ENCODE peak calls at places on chromosomes 3 and 15, in ten cellular contexts. M is astrocyte of the spinal cord, X is PC-3, C is adrenal gland, Y is fibroblast of mammary gland, A is GM12878, G is GM06990, J is kidney, O is upper lobe of right lung, D is Peyer's patch. E is an unnamed sample.

GRCh38 chr15:69748700-69749099 is 296.1 kb downstream of the RPLP1 start:
- DNase-seq in M (no peak), Y (no peak), J (no peak), D (no peak), G (no peak), O (no peak), X (no peak), C (no peak), A (no peak), E (no peak)

GRCh38 chr3:132004571-132004970 is 30.2 kb downstream of the CPNE4 start:
- DNase-seq in C (no peak), M (peak), X (no peak), A (no peak), J (no peak), G (no peak), Y (peak), D (no peak), O (no peak), E (no peak)

GRCh38 chr3:32644380-32644779 is 40.6 kb upstream of the CNOT10 start:
- DNase-seq in C (no peak), D (no peak), G (no peak), J (no peak), M (no peak), Y (no peak), O (no peak), A (no peak), X (no peak), E (no peak)

GRCh38 chr15:71651750-71652186 is 158.6 kb upstream of the NR2E3 start:
- DNase-seq in X (peak), J (no peak), D (no peak), Y (peak), G (no peak), O (no peak), M (peak), A (peak), C (peak), E (peak)

GRCh38 chr3:94114667-94115066 is 51.8 kb downstream of the NSUN3 start:
- DNase-seq in D (no peak), J (no peak), Y (peak), X (no peak), O (no peak), M (no peak), A (no peak), G (no peak), C (no peak), E (no peak)

GRCh38 chr3:195766671-195767070 is 45.1 kb downstream of the MUC4 start:
- DNase-seq in X (no peak), A (no peak), O (peak), G (no peak), J (peak), M (no peak), D (no peak), Y (no peak), C (no peak), E (no peak)

GRCh38 chr3:56980798-56981390 is 79.6 kb upstream of the SPATA12 start:
- DNase-seq in G (no peak), X (peak), M (peak), D (no peak), J (no peak), Y (peak), A (no peak), C (peak), O (no peak), E (no peak)

GRCh38 chr3:140430494-140430893 is 247.4 kb upstream of the TRIM42 start:
- DNase-seq in A (no peak), G (no peak), X (no peak), D (no peak), Y (no peak), O (no peak), J (no peak), C (no peak), M (no peak), E (no peak)

GRCh38 chr15:70701891-70702568 is 61.3 kb downstream of the UACA start:
- DNase-seq in M (peak), G (no peak), X (peak), D (no peak), Y (peak), O (no peak), C (no peak), J (no peak), A (no peak), E (no peak)

GRCh38 chr3:31532587-31533168 is at the start of gene STT3B:
- DNase-seq in D (peak), Y (peak), G (peak), A (peak), J (peak), M (no peak), C (peak), O (peak), X (peak), E (peak)

GRCh38 chr3:95312650-95313049 is 1249.8 kb downstream of the NSUN3 start:
- DNase-seq in J (no peak), C (no peak), Y (no peak), X (no peak), M (no peak), D (no peak), O (no peak), G (no peak), A (no peak), E (no peak)

GRCh38 chr3:72791132-72791531 is 57.1 kb downstream of the SHQ1 start:
- DNase-seq in Y (peak), X (no peak), J (no peak), G (no peak), C (no peak), O (no peak), D (no peak), M (no peak), A (no peak), E (no peak)

GRCh38 chr3:115348951-115349745 is 202.1 kb upstream of the ZBTB20 start:
- DNase-seq in Y (no peak), X (no peak), A (no peak), O (no peak), J (no peak), M (no peak), D (no peak), G (no peak), C (no peak), E (no peak)

GRCh38 chr3:72745146-72745976 is 102.9 kb downstream of the SHQ1 start:
- DNase-seq in G (no peak), Y (no peak), O (no peak), X (peak), M (peak), C (peak), A (no peak), J (no peak), D (no peak), E (no peak)

GRCh38 chr3:108835101-108835500 is 12.5 kb downstream of the TRAT1 start:
- DNase-seq in D (no peak), C (no peak), Y (no peak), A (no peak), X (no peak), G (no peak), M (no peak), O (no peak), J (no peak), E (no peak)

GRCh38 chr3:53269888-53270880 is 14.4 kb upstream of the TKT start:
- DNase-seq in Y (peak), X (peak), D (peak), C (peak), O (peak), M (peak), J (peak), G (peak), A (peak), E (no peak)

GRCh38 chr15:43125095-43125661 is 8.2 kb upstream of the TMEM62 start:
- DNase-seq in G (no peak), X (no peak), O (no peak), A (no peak), Y (no peak), M (no peak), D (no peak), C (no peak), J (no peak), E (no peak)

GRCh38 chr3:186514296-186515002 is 29.7 kb downstream of the CRYGS start:
- DNase-seq in M (no peak), A (no peak), J (no peak), D (no peak), G (no peak), Y (no peak), C (no peak), X (peak), O (no peak), E (no peak)

GRCh38 chr3:160992712-160993111 is 112.4 kb downstream of the B3GALNT1 start:
- DNase-seq in A (no peak), X (no peak), J (no peak), D (no peak), Y (no peak), O (no peak), C (no peak), G (no peak), M (no peak), E (no peak)

GRCh38 chr3:190302209-190302885 is 19.9 kb downstream of the CLDN1 start:
- DNase-seq in Y (no peak), M (no peak), G (no peak), O (no peak), C (no peak), A (no peak), J (no peak), X (peak), D (no peak), E (no peak)

GRCh38 chr15:72426753-72427152 is 28.6 kb downstream of the TMEM202 start:
- DNase-seq in G (no peak), C (no peak), Y (no peak), A (no peak), J (no peak), O (no peak), M (no peak), X (no peak), D (no peak), E (no peak)

GRCh38 chr3:88480822-88481221 is 331.1 kb downstream of the C3orf38 start:
- DNase-seq in Y (no peak), A (no peak), D (no peak), J (no peak), M (no peak), G (no peak), C (no peak), O (no peak), X (no peak), E (no peak)

GRCh38 chr3:67459796-67460195 is 194.6 kb downstream of the SUCLG2 start:
- DNase-seq in O (no peak), A (no peak), Y (no peak), C (no peak), D (no peak), J (no peak), M (no peak), G (no peak), X (no peak), E (no peak)

GRCh38 chr3:186596568-186597287 is 16.1 kb upstream of the AHSG start:
- DNase-seq in C (no peak), G (no peak), A (no peak), J (no peak), O (peak), X (no peak), Y (no peak), M (peak), D (no peak), E (no peak)

GRCh38 chr15:52208306-52208946 is 17.2 kb upstream of the GNB5 start:
- DNase-seq in D (peak), O (no peak), J (no peak), Y (peak), A (no peak), X (peak), G (no peak), C (peak), M (peak), E (no peak)
- TF ChIP-seq CTCF in D (peak), O (peak), J (peak), Y (peak), A (peak), X (peak), G (peak), C (peak), M (peak), E (peak)

DNA sequence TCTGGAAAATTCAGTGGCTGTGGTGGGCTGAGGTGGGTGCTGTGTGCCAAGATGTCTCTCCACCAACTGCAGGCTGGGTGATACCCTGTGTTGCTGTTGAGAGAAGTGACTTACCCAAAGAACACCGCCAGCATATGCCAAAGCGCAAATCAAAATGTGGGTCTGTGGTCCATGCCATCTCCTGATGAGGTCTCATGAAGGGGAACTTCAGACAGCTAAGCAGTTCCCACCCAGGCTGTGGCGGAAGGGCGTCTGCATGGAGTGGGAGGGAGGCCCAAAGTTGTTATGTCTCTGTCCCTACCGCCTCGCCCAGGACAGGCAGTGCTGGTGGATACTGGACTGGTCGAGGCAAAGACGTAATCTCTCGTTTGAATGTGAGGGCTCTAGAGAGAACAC is 70.9 kb upstream of the PLXNA1 start:
- DNase-seq in C (no peak), O (no peak), G (no peak), A (no peak), D (no peak), X (no peak), Y (no peak), J (no peak), M (no peak), E (no peak)
- H3K4me3 ChIP-seq in C (no peak), O (no peak), G (no peak), A (no peak), D (no peak), X (no peak), Y (no peak), J (no peak), M (no peak), E (no peak)

DNA sequence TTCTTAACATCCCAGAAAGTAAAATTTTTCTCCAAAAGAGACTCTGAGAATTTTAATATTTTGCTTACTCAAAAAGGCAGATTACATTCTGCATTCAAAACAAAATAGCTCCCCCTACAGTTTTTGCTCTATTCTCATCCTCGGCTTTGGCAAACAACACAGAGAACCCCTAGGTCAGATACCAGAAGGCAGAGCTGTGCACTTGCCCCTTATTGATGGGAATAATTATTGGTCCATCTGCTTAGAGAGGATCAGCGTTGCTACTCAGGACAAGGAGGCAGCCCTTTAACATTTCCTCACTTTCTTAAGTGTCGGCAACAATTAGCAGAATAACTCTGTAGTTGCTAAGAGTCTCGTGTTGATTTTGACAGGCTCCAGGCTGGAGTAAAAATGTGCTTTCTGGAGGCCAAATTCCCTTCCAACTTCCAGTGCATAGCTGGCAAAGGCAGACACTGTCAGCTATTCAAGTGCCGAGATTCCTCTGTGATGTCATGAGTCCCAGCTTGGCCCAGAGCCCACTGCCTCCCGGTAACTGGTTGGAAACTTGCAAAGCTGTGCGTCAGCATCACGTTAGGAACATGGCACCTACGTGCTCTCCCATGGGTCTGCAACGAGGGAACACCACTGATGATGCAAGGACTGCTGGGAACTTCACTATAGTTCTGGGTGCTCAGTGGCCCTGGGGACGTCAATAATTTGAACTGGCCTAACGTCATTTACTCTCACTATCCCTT is 482.7 kb upstream of the ADAMTS9 start:
- DNase-seq in G (no peak), X (no peak), J (peak), M (peak), Y (peak), O (peak), A (no peak), C (peak), D (peak), E (no peak)
- TF ChIP-seq CTCF in G (no peak), X (no peak), J (peak), M (peak), Y (peak), O (peak), A (no peak), C (peak), D (peak), E (no peak)

GRCh38 chr3:9581742-9582141 is 28.1 kb upstream of the LHFPL4 start:
- DNase-seq in G (no peak), O (no peak), Y (no peak), D (no peak), X (no peak), J (no peak), A (no peak), M (no peak), C (no peak), E (no peak)

GRCh38 chr3:9583371-9583770 is 29.7 kb upstream of the LHFPL4 start:
- DNase-seq in D (no peak), C (no peak), A (no peak), G (no peak), M (no peak), Y (no peak), O (no peak), X (no peak), J (no peak), E (no peak)

GRCh38 chr3:9583792-9584191 is 30.2 kb upstream of the LHFPL4 start:
- DNase-seq in C (no peak), D (no peak), X (peak), Y (no peak), G (no peak), J (no peak), O (no peak), M (no peak), A (no peak), E (no peak)

DNA sequence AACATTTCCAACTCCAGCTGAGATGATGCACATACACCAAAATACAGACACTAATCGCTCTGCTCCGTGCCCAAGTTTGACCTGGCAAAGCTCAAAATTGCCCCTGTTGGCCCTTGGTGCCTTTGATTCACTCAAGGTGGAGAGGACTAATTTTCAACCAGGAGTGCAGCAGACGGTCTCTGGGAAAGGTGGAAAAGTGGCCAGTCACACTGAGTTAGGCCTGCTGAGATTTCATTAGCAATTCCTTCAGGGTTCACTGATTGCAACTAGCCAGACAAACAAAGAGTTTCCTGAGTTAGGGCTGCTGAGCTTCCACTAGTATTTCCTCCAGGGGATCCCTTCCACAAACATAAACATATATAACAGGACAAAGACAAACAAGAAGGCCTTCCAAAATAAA is 28.7 kb upstream of the LHFPL4 start:
- DNase-seq in X (no peak), D (no peak), C (no peak), Y (no peak), J (no peak), O (no peak), A (no peak), G (no peak), M (no peak), E (no peak)
- H3K4me3 ChIP-seq in X (no peak), D (no peak), C (no peak), Y (no peak), J (no peak), O (no peak), A (no peak), G (no peak), M (no peak), E (no peak)

GRCh38 chr15:33766329-33766728 is 202.0 kb upstream of the CHRM5 start:
- DNase-seq in M (no peak), J (no peak), Y (peak), X (peak), C (no peak), O (no peak), D (no peak), G (no peak), A (no peak), E (no peak)
- TF ChIP-seq CTCF in M (peak), J (no peak), Y (peak), X (peak), C (no peak), O (no peak), D (no peak), G (no peak), A (no peak), E (no peak)

GRCh38 chr3:155377861-155378260 is 84.4 kb upstream of the STRIT1 start:
- DNase-seq in A (no peak), C (no peak), D (no peak), J (no peak), X (no peak), M (no peak), O (no peak), Y (no peak), G (no peak), E (no peak)
- H3K4me3 ChIP-seq in A (no peak), C (no peak), D (no peak), J (no peak), X (no peak), M (no peak), O (no peak), Y (no peak), G (no peak), E (no peak)

GRCh38 chr3:116350119-116350733 is 95.1 kb downstream of the LSAMP start:
- DNase-seq in J (no peak), C (no peak), O (no peak), D (no peak), A (no peak), M (no peak), G (no peak), Y (no peak), X (no peak), E (no peak)

DNA sequence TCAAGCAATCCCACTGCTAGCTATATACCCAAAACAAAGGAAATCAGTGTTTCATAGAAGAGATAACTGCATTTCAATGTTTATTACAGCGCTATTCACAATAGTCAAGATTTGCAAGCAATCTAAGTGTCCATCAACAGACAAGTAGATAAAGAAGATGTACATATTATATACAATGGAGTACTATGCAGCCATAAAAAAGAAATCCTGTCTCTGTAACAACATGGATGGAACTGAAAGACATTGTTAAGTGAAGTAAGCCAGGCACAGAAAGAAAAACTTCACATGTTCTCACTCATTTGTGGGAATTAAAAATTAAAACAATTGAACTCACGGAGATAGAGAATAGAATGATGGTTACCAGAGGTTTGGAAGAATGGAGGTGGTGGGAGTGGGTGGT is 89.2 kb downstream of the LSAMP start:
- DNase-seq in D (no peak), X (no peak), C (no peak), A (no peak), M (no peak), G (no peak), Y (no peak), O (no peak), J (no peak), E (no peak)
- TF ChIP-seq CTCF in D (no peak), X (no peak), C (no peak), A (no peak), M (no peak), G (no peak), Y (no peak), O (no peak), J (no peak), E (no peak)

GRCh38 chr15:55562601-55563000 is 25.5 kb downstream of the PYGO1 start:
- DNase-seq in Y (no peak), A (no peak), D (no peak), M (no peak), G (no peak), C (no peak), X (no peak), O (no peak), J (no peak), E (no peak)

DNA sequence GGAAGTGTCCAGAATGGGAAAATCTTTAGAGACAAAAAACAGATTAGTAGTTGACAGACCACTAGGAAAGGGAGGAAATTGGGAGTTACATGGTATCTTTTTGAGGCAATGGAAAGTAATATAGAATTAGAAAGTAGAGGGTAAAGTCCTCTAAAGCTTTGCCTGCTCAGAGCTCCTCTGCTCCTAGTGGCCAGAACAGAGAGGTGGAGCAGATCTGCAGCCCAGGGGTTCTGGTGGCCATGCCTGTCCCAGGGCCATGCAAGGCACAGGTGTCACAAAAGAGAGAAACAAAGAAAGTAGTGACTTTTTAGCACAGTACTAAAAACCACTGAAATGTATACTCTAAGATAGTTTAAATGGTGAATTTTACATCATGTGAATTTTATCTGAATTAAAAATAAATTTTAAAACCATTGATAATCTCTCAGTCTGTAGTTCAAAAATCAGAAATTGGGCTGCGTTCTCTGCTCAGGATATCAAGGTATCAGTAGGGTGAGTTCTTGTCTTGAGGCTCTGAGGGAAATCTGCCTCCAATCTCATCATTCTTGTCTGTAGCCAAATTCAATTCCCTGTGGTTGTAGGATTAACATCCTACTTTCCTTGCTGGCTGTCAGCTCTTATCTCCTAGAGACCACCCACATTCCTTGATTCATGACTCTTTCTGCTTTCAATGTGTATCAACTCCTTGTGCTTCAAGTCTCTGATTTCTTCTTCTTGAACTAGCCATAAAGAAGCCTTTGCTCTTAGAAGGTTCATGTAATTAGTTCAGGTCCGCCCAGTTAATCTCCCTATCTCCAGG is 23.6 kb downstream of the PYGO1 start:
- DNase-seq in X (no peak), A (no peak), C (no peak), Y (no peak), D (no peak), J (no peak), M (no peak), O (no peak), G (no peak), E (no peak)
- H3K4me3 ChIP-seq in X (no peak), A (no peak), C (no peak), Y (no peak), D (no peak), J (no peak), M (no peak), O (no peak), G (no peak), E (no peak)